ENCODE peak calls at places on chromosome 5, in six cellular contexts. Z is NB4; X is CD8-positive, alpha-beta memory T cell; M is heart left ventricle; J is AG04450; T is pancreas. H is an unnamed sample.

GRCh38 chr5:15774632-15775031 is 274.7 kb downstream of the FBXL7 start:
- DNase-seq in M (no peak), J (no peak), X (no peak), T (no peak), Z (no peak), H (no peak)

GRCh38 chr5:72436796-72437471 is 70.3 kb downstream of the ZNF366 start:
- DNase-seq in X (no peak), Z (peak; percentile 36), M (no peak), J (no peak), T (no peak), H (peak; percentile 74)

GRCh38 chr5:50749181-50749580 is 82.7 kb downstream of the PARP8 start:
- DNase-seq in T (no peak), J (no peak), X (no peak), M (no peak), Z (no peak), H (no peak)

GRCh38 chr5:134969166-134969565 is 1.5 kb downstream of the CATSPER3 start:
- DNase-seq in T (no peak), X (no peak), Z (no peak), M (no peak), J (no peak), H (no peak)

GRCh38 chr5:77844408-77845272 is 68.5 kb upstream of the TBCA start:
- DNase-seq in M (no peak), X (no peak), J (no peak), T (no peak), Z (no peak), H (no peak)

GRCh38 chr5:124735169-124735858 is 11.1 kb downstream of the ZNF608 start:
- DNase-seq in M (no peak), X (no peak), J (no peak), T (no peak), Z (no peak), H (no peak)

GRCh38 chr5:539469-540214 is 15.4 kb upstream of the SLC9A3 start:
- DNase-seq in M (peak; percentile 9), Z (no peak), J (no peak), X (no peak), T (no peak), H (no peak)

GRCh38 chr5:83281658-83282057 is 189.9 kb upstream of the VCAN start:
- DNase-seq in Z (no peak), J (no peak), T (no peak), M (no peak), X (no peak), H (peak; percentile 33)

GRCh38 chr5:173243808-173244305 is 8.9 kb upstream of the NKX2-5 start:
- DNase-seq in M (peak; percentile 49), J (no peak), T (no peak), X (no peak), Z (no peak), H (no peak)

GRCh38 chr5:140165101-140165920 is 9.7 kb upstream of the CYSTM1 start:
- DNase-seq in M (no peak), T (peak; percentile 82), J (no peak), X (no peak), Z (no peak), H (no peak)

GRCh38 chr5:127320032-127320945 is 29.7 kb downstream of the MEGF10 start:
- DNase-seq in Z (peak; percentile 66), J (no peak), T (peak; percentile 17), M (no peak), X (no peak), H (no peak)

GRCh38 chr5:140012443-140012842 is 30.7 kb downstream of the NRG2 start:
- DNase-seq in X (no peak), T (no peak), M (no peak), J (no peak), Z (no peak), H (no peak)

GRCh38 chr5:142364251-142365145 is 39.7 kb upstream of the SPRY4 start:
- DNase-seq in J (no peak), X (no peak), M (peak; percentile 82), T (no peak), Z (no peak), H (no peak)

GRCh38 chr5:151215546-151215880 is 8.4 kb downstream of the CCDC69 start:
- DNase-seq in X (no peak), Z (no peak), T (no peak), J (no peak), M (no peak), H (no peak)

GRCh38 chr5:59182722-59183121 is 599.8 kb downstream of the RAB3C start:
- DNase-seq in T (no peak), M (no peak), J (no peak), X (no peak), Z (no peak), H (no peak)

GRCh38 chr5:7747728-7748127 is 103.2 kb downstream of the CFAP90 start:
- DNase-seq in X (no peak), M (no peak), T (no peak), J (no peak), Z (no peak), H (no peak)

GRCh38 chr5:38540348-38540747 is 16.1 kb downstream of the LIFR start:
- DNase-seq in T (peak; percentile 63), J (no peak), X (no peak), Z (no peak), M (peak; percentile 69), H (no peak)

GRCh38 chr5:39660020-39660419 is 235.2 kb upstream of the DAB2 start:
- DNase-seq in J (no peak), X (no peak), Z (no peak), M (no peak), T (no peak), H (no peak)

GRCh38 chr5:108379722-108380530 is 2.0 kb downstream of the FBXL17 start:
- DNase-seq in X (no peak), M (no peak), T (no peak), Z (peak; percentile 57), J (no peak), H (no peak)

GRCh38 chr5:78515665-78516064 is 132.9 kb downstream of the LHFPL2 start:
- DNase-seq in T (no peak), X (no peak), Z (no peak), J (no peak), M (no peak), H (no peak)

GRCh38 chr5:152990771-152991170 is 499.7 kb upstream of the GRIA1 start:
- DNase-seq in X (no peak), M (no peak), Z (no peak), J (no peak), T (no peak), H (no peak)

GRCh38 chr5:150108711-150109605 is 22.6 kb upstream of the CSF1R start:
- DNase-seq in M (no peak), T (no peak), J (no peak), Z (no peak), X (no peak), H (no peak)

GRCh38 chr5:146068977-146069779 is 36.2 kb downstream of the PLAC8L1 start:
- DNase-seq in M (no peak), X (no peak), T (no peak), Z (no peak), J (no peak), H (no peak)

GRCh38 chr5:68441309-68441708 is 225.8 kb downstream of the PIK3R1 start:
- DNase-seq in T (no peak), Z (no peak), X (no peak), M (no peak), J (no peak), H (no peak)

GRCh38 chr5:100840364-100840763 is 62.7 kb downstream of the ST8SIA4 start:
- DNase-seq in Z (peak; percentile 77), X (peak; percentile 4), T (no peak), M (no peak), J (no peak), H (no peak)

DNA sequence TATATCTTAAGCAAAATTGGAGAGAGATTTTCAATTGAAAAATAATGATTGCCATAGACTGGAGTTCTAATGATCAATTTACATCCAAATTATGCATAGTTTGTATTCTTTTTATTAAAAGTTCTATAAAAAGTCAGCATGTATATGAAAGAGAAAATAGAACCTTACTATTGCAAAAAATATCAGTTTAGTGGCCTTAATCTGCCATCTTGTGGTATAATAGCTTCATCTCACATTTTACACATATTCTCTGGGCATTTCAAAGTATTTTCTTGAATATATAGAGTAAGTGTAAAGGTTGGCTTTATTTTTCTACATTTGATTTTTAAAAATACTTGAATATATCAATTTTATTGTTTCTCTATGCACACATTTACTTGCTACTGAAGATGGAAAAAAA is 1858.6 kb upstream of the CDH9 start:
- DNase-seq in Z (no peak), T (no peak), M (no peak), J (no peak), X (no peak), H (no peak)
- H3K4me3 ChIP-seq in Z (no peak overlapping the region), T (no peak overlapping the region), M (no peak overlapping the region), J (no peak overlapping the region), X (no peak overlapping the region), H (no peak overlapping the region)

GRCh38 chr5:181215997-181216982 is 6.8 kb upstream of the TRIM41 start:
- DNase-seq in M (no peak), X (no peak), J (no peak), Z (peak; percentile 67), T (no peak), H (no peak)

GRCh38 chr5:181219262-181220177 is 3.6 kb upstream of the TRIM41 start:
- DNase-seq in M (no peak), Z (no peak), J (no peak), X (no peak), T (no peak), H (no peak)

GRCh38 chr5:181218795-181219124 is 4.3 kb upstream of the TRIM41 start:
- DNase-seq in M (no peak), X (no peak), Z (no peak), T (no peak), J (no peak), H (no peak)

GRCh38 chr5:181217805-181218065 is 5.3 kb upstream of the TRIM41 start:
- DNase-seq in M (no peak), X (peak; percentile 41), T (no peak), Z (no peak), J (no peak), H (no peak)

GRCh38 chr5:181217111-181217804 is 5.8 kb upstream of the TRIM41 start:
- DNase-seq in M (peak; percentile 60), Z (peak; percentile 73), T (no peak), X (peak; percentile 66), J (no peak), H (no peak)
- H3K4me3 ChIP-seq in M (peak overlapping the region; percentile 58), Z (peak overlapping the region; percentile 46), T (peak overlapping the region; percentile 10), X (peak overlapping the region; percentile 82), J (peak overlapping the region; percentile 56), H (peak overlapping the region; percentile 56)

GRCh38 chr5:93574041-93574938 is 6.7 kb downstream of the NR2F1-AS1 start:
- DNase-seq in X (no peak), T (no peak), Z (no peak), J (no peak), M (no peak), H (no peak)

GRCh38 chr5:93573627-93573974 is 7.4 kb downstream of the NR2F1-AS1 start:
- DNase-seq in J (no peak), T (no peak), X (no peak), Z (no peak), M (no peak), H (no peak)

GRCh38 chr5:93571111-93571977 is 9.7 kb downstream of the NR2F1-AS1 start:
- DNase-seq in T (no peak), Z (no peak), X (no peak), J (no peak), M (no peak), H (no peak)

GRCh38 chr5:93572101-93572772 is 8.8 kb downstream of the NR2F1-AS1 start:
- DNase-seq in T (no peak), X (no peak), Z (no peak), M (no peak), J (no peak), H (no peak)

GRCh38 chr5:93572773-93573626 is 8.0 kb downstream of the NR2F1-AS1 start:
- DNase-seq in X (no peak), Z (peak; percentile 37), T (no peak), M (no peak), J (no peak), H (no peak)
- H3K4me3 ChIP-seq in X (no peak overlapping the region), Z (no peak overlapping the region), T (no peak overlapping the region), M (no peak overlapping the region), J (no peak overlapping the region), H (peak overlapping the region; percentile 47)

GRCh38 chr5:135990518-135991240 is 35.9 kb upstream of the LECT2 start:
- DNase-seq in J (no peak), Z (peak; percentile 27), T (no peak), M (peak; percentile 48), X (no peak), H (no peak)
- H3K4me3 ChIP-seq in J (no peak overlapping the region), Z (no peak overlapping the region), T (no peak overlapping the region), M (no peak overlapping the region), X (no peak overlapping the region), H (no peak overlapping the region)